ENCODE peak calls at places on chromosomes 3 and 15, in eight cellular contexts. One of them, this sample, is unnamed. For H3K9me3, the result is how much of the 10 kb centered on the place peaks cover.

GRCh38 chr3:30231277-30232141 is 374.9 kb upstream of the TGFBR2 start:
- DNase-seq in SJSA1: no peak
- DNase-seq in thoracic aorta: no peak
- DNase-seq in heart left ventricle: no peak
- DNase-seq in ascending aorta: no peak
- DNase-seq in CD8-positive, alpha-beta T cell: no peak
- DNase-seq in heart right ventricle: no peak
- DNase-seq in ovary: no peak
- DNase-seq in this sample: no peak

GRCh38 chr3:133926736-133927542 is 31.3 kb upstream of the RAB6B start:
- DNase-seq in ovary: no peak
- DNase-seq in ascending aorta: no peak
- DNase-seq in heart left ventricle: no peak
- DNase-seq in CD8-positive, alpha-beta T cell: no peak
- DNase-seq in thoracic aorta: no peak
- DNase-seq in heart right ventricle: no peak
- DNase-seq in SJSA1: peak
- DNase-seq in this sample: no peak

GRCh38 chr3:40042752-40043443 is 233.5 kb downstream of the MYRIP start:
- DNase-seq in ovary: no peak
- DNase-seq in ascending aorta: no peak
- DNase-seq in heart left ventricle: no peak
- DNase-seq in heart right ventricle: no peak
- DNase-seq in thoracic aorta: no peak
- DNase-seq in SJSA1: no peak
- DNase-seq in CD8-positive, alpha-beta T cell: no peak
- DNase-seq in this sample: no peak

GRCh38 chr3:79154861-79155260 is 612.9 kb downstream of the ROBO1 start:
- DNase-seq in CD8-positive, alpha-beta T cell: no peak
- DNase-seq in ascending aorta: no peak
- DNase-seq in ovary: no peak
- DNase-seq in thoracic aorta: no peak
- DNase-seq in heart left ventricle: no peak
- DNase-seq in SJSA1: no peak
- DNase-seq in heart right ventricle: no peak
- DNase-seq in this sample: no peak

GRCh38 chr15:31483053-31483923 is 156.7 kb downstream of the KLF13 start:
- DNase-seq in heart left ventricle: no peak
- DNase-seq in SJSA1: peak
- DNase-seq in heart right ventricle: no peak
- DNase-seq in thoracic aorta: no peak
- DNase-seq in ovary: no peak
- DNase-seq in ascending aorta: no peak
- DNase-seq in CD8-positive, alpha-beta T cell: peak
- DNase-seq in this sample: peak

GRCh38 chr15:77419050-77419835 is 661 bp downstream of the PEAK1 start:
- DNase-seq in ascending aorta: no peak
- DNase-seq in CD8-positive, alpha-beta T cell: no peak
- DNase-seq in SJSA1: peak
- DNase-seq in heart left ventricle: peak
- DNase-seq in heart right ventricle: peak
- DNase-seq in thoracic aorta: no peak
- DNase-seq in ovary: peak
- DNase-seq in this sample: peak

GRCh38 chr15:47212222-47213010 is 504.9 kb upstream of the SEMA6D start:
- DNase-seq in SJSA1: no peak
- DNase-seq in ovary: no peak
- DNase-seq in heart right ventricle: no peak
- DNase-seq in thoracic aorta: no peak
- DNase-seq in ascending aorta: no peak
- DNase-seq in CD8-positive, alpha-beta T cell: no peak
- DNase-seq in heart left ventricle: no peak
- DNase-seq in this sample: no peak

GRCh38 chr3:27900316-27900715 is 178.2 kb upstream of the EOMES start:
- DNase-seq in thoracic aorta: no peak
- DNase-seq in SJSA1: no peak
- DNase-seq in ovary: no peak
- DNase-seq in heart left ventricle: no peak
- DNase-seq in heart right ventricle: no peak
- DNase-seq in CD8-positive, alpha-beta T cell: no peak
- DNase-seq in ascending aorta: no peak
- DNase-seq in this sample: no peak

GRCh38 chr15:84817461-84818081 is 415 bp downstream of the ALPK3 start:
- DNase-seq in heart left ventricle: no peak
- DNase-seq in thoracic aorta: no peak
- DNase-seq in heart right ventricle: no peak
- DNase-seq in ovary: no peak
- DNase-seq in ascending aorta: no peak
- DNase-seq in SJSA1: no peak
- DNase-seq in CD8-positive, alpha-beta T cell: no peak
- DNase-seq in this sample: no peak

GRCh38 chr3:46089237-46090011 is 62.1 kb upstream of the XCR1 start:
- DNase-seq in SJSA1: peak
- DNase-seq in thoracic aorta: peak
- DNase-seq in heart right ventricle: peak
- DNase-seq in CD8-positive, alpha-beta T cell: no peak
- DNase-seq in ovary: no peak
- DNase-seq in ascending aorta: peak
- DNase-seq in heart left ventricle: peak
- DNase-seq in this sample: no peak

GRCh38 chr15:82081904-82082810 is 36.3 kb upstream of the MEX3B start:
- DNase-seq in thoracic aorta: no peak
- DNase-seq in heart left ventricle: no peak
- DNase-seq in ascending aorta: no peak
- DNase-seq in SJSA1: peak
- DNase-seq in heart right ventricle: no peak
- DNase-seq in ovary: no peak
- DNase-seq in CD8-positive, alpha-beta T cell: no peak
- DNase-seq in this sample: no peak

GRCh38 chr3:174986685-174987084 is 127.6 kb downstream of the NAALADL2 start:
- DNase-seq in thoracic aorta: no peak
- DNase-seq in heart right ventricle: no peak
- DNase-seq in CD8-positive, alpha-beta T cell: no peak
- DNase-seq in heart left ventricle: no peak
- DNase-seq in SJSA1: no peak
- DNase-seq in ascending aorta: no peak
- DNase-seq in ovary: no peak
- DNase-seq in this sample: no peak

GRCh38 chr3:102733811-102734574 is 299.2 kb downstream of the ZPLD1 start:
- DNase-seq in CD8-positive, alpha-beta T cell: no peak
- DNase-seq in SJSA1: peak
- DNase-seq in heart left ventricle: no peak
- DNase-seq in heart right ventricle: no peak
- DNase-seq in thoracic aorta: no peak
- DNase-seq in ascending aorta: no peak
- DNase-seq in ovary: no peak
- DNase-seq in this sample: no peak

GRCh38 chr3:37372669-37373068 is 198.3 kb upstream of the LRRFIP2 start:
- DNase-seq in thoracic aorta: no peak
- DNase-seq in heart right ventricle: no peak
- DNase-seq in CD8-positive, alpha-beta T cell: no peak
- DNase-seq in ascending aorta: no peak
- DNase-seq in ovary: no peak
- DNase-seq in heart left ventricle: no peak
- DNase-seq in SJSA1: no peak
- DNase-seq in this sample: no peak

GRCh38 chr15:79933245-79933644 is 36.4 kb upstream of the MTHFS start:
- DNase-seq in ascending aorta: no peak
- DNase-seq in CD8-positive, alpha-beta T cell: no peak
- DNase-seq in heart left ventricle: no peak
- DNase-seq in ovary: no peak
- DNase-seq in thoracic aorta: no peak
- DNase-seq in heart right ventricle: no peak
- DNase-seq in SJSA1: no peak
- DNase-seq in this sample: no peak

GRCh38 chr3:124859025-124859424 is 28.1 kb downstream of the ITGB5 start:
- DNase-seq in CD8-positive, alpha-beta T cell: no peak
- DNase-seq in thoracic aorta: no peak
- DNase-seq in heart left ventricle: no peak
- DNase-seq in ascending aorta: no peak
- DNase-seq in ovary: no peak
- DNase-seq in heart right ventricle: no peak
- DNase-seq in SJSA1: peak
- DNase-seq in this sample: no peak

DNA sequence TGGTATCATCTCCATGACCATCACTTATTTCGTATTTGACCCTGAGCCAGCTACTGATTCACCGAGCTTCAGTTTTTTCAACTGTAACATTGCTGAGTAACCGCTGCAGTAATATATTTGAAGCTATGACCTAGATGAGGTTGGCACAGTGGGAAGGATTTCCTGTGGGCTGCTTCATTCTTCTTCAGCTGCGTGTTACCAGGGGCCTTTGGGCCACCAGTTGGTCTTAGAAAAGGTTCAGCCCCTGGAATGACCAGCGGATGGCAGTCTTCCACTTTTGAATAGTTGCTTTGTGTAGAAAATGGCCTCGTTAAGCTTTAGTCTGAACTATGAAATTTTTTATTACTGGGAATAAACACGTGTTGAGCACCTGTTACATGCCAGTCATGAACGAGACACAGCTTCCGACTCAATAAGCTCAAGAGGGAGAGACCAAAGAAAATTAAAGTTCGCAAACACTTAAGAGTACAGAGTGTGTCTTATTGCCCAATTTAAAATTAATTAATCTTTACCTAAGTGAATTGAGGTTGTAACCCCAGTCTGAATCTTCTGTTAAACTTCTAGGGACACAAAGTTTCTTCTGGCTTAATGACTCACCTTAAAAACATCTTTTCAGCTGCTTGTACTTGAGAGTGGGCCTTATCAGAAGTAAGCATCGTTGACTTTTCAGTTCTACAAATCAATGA is 57.6 kb upstream of the NR2E3 start:
- DNase-seq in ovary: no peak
- DNase-seq in ascending aorta: peak
- DNase-seq in heart right ventricle: no peak
- DNase-seq in thoracic aorta: peak
- DNase-seq in heart left ventricle: no peak
- DNase-seq in SJSA1: peak
- DNase-seq in CD8-positive, alpha-beta T cell: no peak
- DNase-seq in this sample: no peak
- H3K27ac ChIP-seq in ovary: no peak
- H3K27ac ChIP-seq in ascending aorta: peak
- H3K27ac ChIP-seq in heart right ventricle: no peak
- H3K27ac ChIP-seq in thoracic aorta: peak
- H3K27ac ChIP-seq in heart left ventricle: no peak
- H3K27ac ChIP-seq in SJSA1: peak
- H3K27ac ChIP-seq in CD8-positive, alpha-beta T cell: no peak
- H3K27ac ChIP-seq in this sample: no peak

DNA sequence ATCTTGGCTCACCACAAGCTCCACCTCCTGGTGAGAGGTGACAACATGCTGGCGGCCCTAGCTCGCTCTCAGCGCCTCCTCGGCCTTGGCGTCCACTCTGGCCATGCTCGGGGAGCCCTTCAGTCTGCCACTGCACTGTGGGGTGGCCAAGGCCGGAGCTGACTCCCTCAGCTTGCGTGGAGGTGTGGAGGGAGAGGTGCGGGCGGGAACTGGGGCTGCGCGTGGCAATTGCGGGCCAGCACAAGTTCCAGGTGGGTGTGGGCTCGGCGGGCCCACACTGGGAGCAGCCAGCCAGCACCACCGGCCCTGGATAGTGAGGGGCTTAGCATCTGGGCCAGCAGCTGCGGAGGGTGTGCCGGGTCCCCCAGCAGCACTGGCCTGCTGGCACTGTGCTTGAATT is 275.7 kb upstream of the P2RY1 start:
- DNase-seq in heart left ventricle: no peak
- DNase-seq in thoracic aorta: no peak
- DNase-seq in heart right ventricle: no peak
- DNase-seq in CD8-positive, alpha-beta T cell: no peak
- DNase-seq in SJSA1: no peak
- DNase-seq in ascending aorta: no peak
- DNase-seq in ovary: no peak
- DNase-seq in this sample: no peak
- H3K4me3 ChIP-seq in heart left ventricle: no peak
- H3K4me3 ChIP-seq in thoracic aorta: no peak
- H3K4me3 ChIP-seq in heart right ventricle: no peak
- H3K4me3 ChIP-seq in CD8-positive, alpha-beta T cell: no peak
- H3K4me3 ChIP-seq in SJSA1: no peak
- H3K4me3 ChIP-seq in ascending aorta: no peak
- H3K4me3 ChIP-seq in ovary: no peak
- H3K4me3 ChIP-seq in this sample: no peak

DNA sequence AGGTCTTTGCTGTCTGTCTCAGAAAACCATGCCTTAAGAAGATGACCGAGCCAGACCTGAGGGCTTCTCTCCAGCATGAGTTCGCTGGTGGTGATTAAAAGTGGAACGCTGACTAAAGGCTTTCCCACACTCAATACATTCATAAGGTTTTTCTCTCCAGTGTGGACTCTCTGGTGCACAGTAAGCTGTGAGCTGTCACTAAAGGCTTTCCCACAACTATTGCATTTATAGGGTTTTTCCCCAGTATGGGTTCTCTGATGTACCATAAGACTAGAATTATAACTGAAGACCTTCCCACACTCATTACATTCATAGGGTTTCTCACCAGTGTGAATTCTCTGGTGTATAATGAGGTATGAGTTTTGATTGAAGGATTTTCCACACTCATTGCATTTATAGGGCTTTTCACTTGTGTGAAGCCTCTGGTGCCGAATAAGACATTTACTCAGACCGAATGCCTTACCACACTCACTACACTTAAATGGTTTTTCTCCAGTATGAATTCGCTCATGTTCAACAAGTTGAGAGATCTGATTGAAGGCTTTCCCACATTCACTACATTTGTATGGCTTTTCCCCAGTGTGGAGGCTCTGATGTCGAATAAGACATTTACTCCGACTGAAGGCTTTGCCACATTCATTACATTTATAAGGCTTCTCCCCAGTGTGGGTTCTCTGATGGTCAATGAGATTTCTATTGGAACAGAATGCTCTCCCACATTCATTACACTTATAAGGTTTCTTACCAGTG is 21.9 kb upstream of the ZNF445 start:
- DNase-seq in heart right ventricle: no peak
- DNase-seq in ascending aorta: no peak
- DNase-seq in CD8-positive, alpha-beta T cell: no peak
- DNase-seq in heart left ventricle: no peak
- DNase-seq in thoracic aorta: no peak
- DNase-seq in ovary: no peak
- DNase-seq in SJSA1: no peak
- DNase-seq in this sample: no peak
- H3K9me3 ChIP-seq in heart right ventricle: under half
- H3K9me3 ChIP-seq in ascending aorta: half or more
- H3K9me3 ChIP-seq in CD8-positive, alpha-beta T cell: under half
- H3K9me3 ChIP-seq in heart left ventricle: half or more
- H3K9me3 ChIP-seq in thoracic aorta: under half
- H3K9me3 ChIP-seq in ovary: under half
- H3K9me3 ChIP-seq in SJSA1: under half
- H3K9me3 ChIP-seq in this sample: under half

DNA sequence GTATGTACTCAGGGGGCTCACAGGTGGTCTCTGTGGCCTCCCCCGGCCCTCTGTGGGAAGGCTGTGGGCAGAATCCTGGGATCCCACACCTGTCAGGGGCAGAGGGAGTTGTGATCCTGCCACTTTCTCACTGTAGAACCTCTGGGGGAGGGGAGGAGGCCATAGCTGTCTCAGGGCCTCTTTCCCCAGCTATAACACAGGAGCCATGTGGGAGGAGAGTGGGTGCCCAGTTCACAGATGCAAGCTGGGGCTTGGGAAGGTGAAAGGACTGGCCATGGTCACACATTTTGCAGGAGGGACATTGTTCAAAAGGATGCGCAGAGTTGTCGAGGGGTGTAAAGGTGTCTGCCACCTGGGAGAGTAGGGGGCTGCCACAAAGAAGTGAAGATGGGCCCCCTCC is 11.7 kb downstream of the MAPKAPK3 start:
- DNase-seq in ascending aorta: no peak
- DNase-seq in heart left ventricle: no peak
- DNase-seq in SJSA1: no peak
- DNase-seq in ovary: no peak
- DNase-seq in thoracic aorta: no peak
- DNase-seq in heart right ventricle: no peak
- DNase-seq in CD8-positive, alpha-beta T cell: no peak
- DNase-seq in this sample: no peak
- H3K27ac ChIP-seq in ascending aorta: no peak
- H3K27ac ChIP-seq in heart left ventricle: peak
- H3K27ac ChIP-seq in SJSA1: no peak
- H3K27ac ChIP-seq in ovary: no peak
- H3K27ac ChIP-seq in thoracic aorta: no peak
- H3K27ac ChIP-seq in heart right ventricle: peak
- H3K27ac ChIP-seq in CD8-positive, alpha-beta T cell: no peak
- H3K27ac ChIP-seq in this sample: no peak